ENCODE peak calls at places on chromosomes 16 and 17, in six cellular contexts. G, F, Z, R, H and K are unnamed samples.

GRCh38 chr16:71499775-71500364 is 10.7 kb upstream of the ZNF19 start:
- DNase-seq in G (peak), F (peak), Z (no peak), R (no peak), H (no peak), K (no peak)

GRCh38 chr17:50672831-50673551 is 34.7 kb downstream of the ANKRD40 start:
- DNase-seq in G (no peak), F (peak), Z (peak), R (peak), H (no peak), K (peak)

GRCh38 chr16:20637247-20637646 is 60.2 kb downstream of the ACSM1 start:
- DNase-seq in G (no peak), F (no peak), Z (no peak), R (no peak), H (no peak), K (no peak)

GRCh38 chr16:73143681-73144370 is 95.9 kb upstream of the ZFHX3 start:
- DNase-seq in G (no peak), F (no peak), Z (no peak), R (no peak), H (no peak), K (no peak)

GRCh38 chr17:77107506-77108433 is 33.0 kb upstream of the SEC14L1 start:
- DNase-seq in G (no peak), F (no peak), Z (no peak), R (no peak), H (no peak), K (no peak)

GRCh38 chr16:67967183-67967955 is 1.1 kb downstream of the SLC12A4 start:
- DNase-seq in G (peak), F (peak), Z (no peak), R (no peak), H (no peak), K (no peak)

GRCh38 chr17:27155866-27156265 is 138.0 kb upstream of the WSB1 start:
- DNase-seq in G (no peak), F (no peak), Z (no peak), R (peak), H (no peak), K (no peak)

GRCh38 chr17:81153340-81153803 is 11.9 kb upstream of the PVALEF start:
- DNase-seq in G (no peak), F (peak), Z (no peak), R (peak), H (no peak), K (no peak)

GRCh38 chr17:27481327-27481726 is 25.1 kb downstream of the KSR1 start:
- DNase-seq in G (no peak), F (no peak), Z (no peak), R (no peak), H (no peak), K (no peak)

GRCh38 chr17:53032861-53033271 is 789.9 kb upstream of the KIF2B start:
- DNase-seq in G (peak), F (peak), Z (no peak), R (no peak), H (no peak), K (no peak)
- TF ChIP-seq CTCF in G (peak), F (peak), Z (no peak), R (peak), H (no peak), K (no peak)

DNA sequence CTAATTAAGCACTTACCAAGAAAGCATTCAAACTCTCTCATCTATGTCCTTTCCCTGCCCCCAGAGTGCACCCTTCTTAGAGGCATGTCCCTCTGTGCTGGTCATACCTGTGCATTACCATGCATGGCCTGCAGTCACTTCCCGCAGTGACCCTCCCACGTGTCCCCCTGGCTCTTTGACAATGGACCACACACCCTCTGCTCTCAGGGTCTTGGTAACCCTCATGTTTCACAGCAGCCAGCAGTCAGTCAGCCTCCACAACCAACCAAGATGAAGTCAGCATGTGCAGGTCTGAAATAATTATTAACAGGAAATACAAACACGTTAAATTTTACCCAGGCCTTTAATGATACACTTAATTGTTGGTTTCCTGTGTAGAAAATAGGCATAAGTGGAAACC is 10.1 kb downstream of the KRT33A start:
- DNase-seq in G (no peak), F (no peak), Z (no peak), R (no peak), H (no peak), K (no peak)
- TF ChIP-seq CTCF in G (no peak), F (no peak), Z (no peak), R (no peak), H (no peak), K (no peak)

GRCh38 chr16:75019007-75019406 is 20.2 kb downstream of the ZNRF1 start:
- DNase-seq in G (no peak), F (no peak), Z (no peak), R (no peak), H (no peak), K (no peak)
- TF ChIP-seq CTCF in G (no peak), F (no peak), Z (no peak), R (no peak), H (no peak), K (no peak)

DNA sequence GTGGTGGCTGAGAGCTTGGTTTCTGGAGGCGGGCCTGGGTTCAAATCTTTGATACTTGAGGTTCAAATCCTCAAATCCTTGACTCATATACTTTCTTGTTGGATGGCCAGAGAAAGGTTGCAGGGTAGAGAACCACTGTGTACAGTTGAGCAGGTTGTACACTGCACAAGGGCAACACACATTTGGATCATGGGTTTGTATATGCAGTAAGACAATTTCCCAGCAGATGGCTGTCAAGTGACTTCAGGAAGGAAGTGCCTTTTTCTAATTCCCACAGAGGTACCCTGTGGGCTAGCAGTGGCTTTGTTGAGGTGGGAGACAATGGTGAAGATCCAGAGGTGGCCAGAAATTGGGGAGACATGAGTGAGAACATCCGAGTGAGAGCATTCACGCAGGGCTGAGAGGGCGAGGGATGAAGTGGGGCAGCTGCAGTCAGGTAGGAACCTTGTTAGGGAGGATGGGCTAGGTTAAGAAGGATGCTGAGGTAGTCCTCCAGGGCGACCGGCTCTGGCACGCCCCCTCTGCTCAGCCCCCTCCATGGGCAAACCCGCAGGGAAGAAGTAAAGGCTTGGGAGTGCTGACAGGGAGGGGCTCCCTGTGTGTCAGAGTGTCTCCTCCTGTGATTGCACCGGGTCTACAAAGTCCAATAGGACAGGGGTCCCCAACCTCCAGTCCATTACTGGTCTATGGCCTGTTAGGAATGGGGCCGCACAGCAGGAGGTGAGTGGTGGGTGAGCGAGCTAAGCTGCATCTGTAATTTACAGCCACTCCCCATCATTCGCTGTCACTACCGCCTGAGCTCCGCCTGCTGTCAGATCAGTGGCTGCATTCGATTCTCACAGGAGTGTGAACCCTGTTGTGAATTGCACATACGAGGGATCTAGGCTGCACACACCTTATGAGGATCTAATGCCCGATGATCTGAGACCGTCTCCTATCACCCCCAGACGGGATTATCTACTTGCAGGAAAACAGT is 2.7 kb downstream of the C16orf89 start:
- DNase-seq in G (peak), F (no peak), Z (no peak), R (no peak), H (no peak), K (no peak)
- TF ChIP-seq CTCF in G (no peak), F (no peak), Z (no peak), R (no peak), H (no peak), K (no peak)

DNA sequence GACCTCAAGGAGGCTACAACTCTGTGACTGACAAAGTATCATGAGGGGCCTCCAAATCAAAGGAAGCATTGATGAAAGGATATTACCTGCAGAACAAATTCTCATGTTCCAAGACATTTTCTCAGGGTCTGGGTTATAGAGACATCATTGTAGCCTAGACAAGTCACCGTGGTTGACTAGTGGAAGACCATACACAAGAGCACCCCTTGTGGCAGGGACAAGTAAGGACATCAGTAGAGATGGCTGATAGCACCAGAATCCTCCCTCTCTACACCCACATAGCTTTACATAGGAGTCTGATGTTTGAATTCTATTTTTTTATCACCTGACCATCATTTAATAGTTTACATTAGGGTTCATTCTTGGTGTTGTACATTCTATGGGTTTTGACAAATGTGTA is 32.5 kb upstream of the CDH8 start:
- DNase-seq in G (peak), F (no peak), Z (no peak), R (no peak), H (no peak), K (no peak)
- TF ChIP-seq CTCF in G (peak), F (peak), Z (no peak), R (no peak), H (no peak), K (no peak)

DNA sequence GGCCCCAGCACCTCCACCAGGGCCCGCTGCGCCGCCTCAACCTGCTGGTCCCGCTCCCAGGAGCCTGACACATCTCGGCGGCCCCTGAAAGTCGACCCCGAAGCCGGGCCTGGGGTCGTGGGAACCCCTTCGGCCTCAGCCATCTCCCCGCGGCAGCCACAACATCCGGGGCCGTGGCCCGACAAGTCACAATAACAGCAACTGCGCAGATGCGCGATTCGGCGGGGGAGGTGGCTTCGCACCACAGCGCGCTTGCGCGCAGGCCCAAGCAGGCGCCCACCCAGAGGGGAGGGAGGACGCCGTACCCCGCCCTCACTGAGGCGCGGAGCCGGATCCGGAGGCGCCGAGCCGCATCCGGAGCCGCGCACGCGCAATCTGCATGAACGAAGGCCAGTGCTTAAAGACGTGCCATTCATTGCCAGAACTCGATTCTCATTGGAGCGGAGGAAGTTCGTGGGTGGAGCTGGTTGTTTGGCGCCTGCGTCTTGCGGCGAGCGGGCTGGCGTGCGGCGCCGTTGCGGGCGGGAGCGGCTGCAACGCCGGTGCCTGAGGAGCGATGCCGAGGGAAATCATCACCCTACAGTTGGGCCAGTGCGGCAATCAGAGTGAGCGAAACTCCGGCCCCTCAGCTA is at the start of the genes RETREG3 and TUBG1:
- DNase-seq in G (peak), F (peak), Z (peak), R (peak), H (peak), K (peak)
- TF ChIP-seq CTCF in G (peak), F (peak), Z (peak), R (no peak), H (no peak), K (no peak)